ENCODE peak calls at places on chromosomes 4 and X, in seven cellular contexts. M is left lung; D is tibial artery; Z is foreskin keratinocyte; G is CD4-positive, alpha-beta T cell; S is AG10803; Y is nephron progenitor cell. C is an unnamed sample.

GRCh38 chr4:57291911-57292310 is 181.7 kb upstream of the IGFBP7 start:
- DNase-seq in S (no peak), Z (peak; percentile 17), M (no peak), Y (no peak), D (no peak), G (no peak), C (no peak)

GRCh38 chrX:17931855-17932254 is 70.8 kb upstream of the RAI2 start:
- DNase-seq in D (no peak), S (no peak), Y (no peak), G (no peak), M (no peak), Z (no peak), C (no peak)

GRCh38 chr4:81213671-81214070 is 1.4 kb downstream of the PRKG2 start:
- DNase-seq in D (no peak), Z (no peak), G (no peak), S (no peak), M (no peak), Y (no peak), C (no peak)

GRCh38 chr4:138114434-138114833 is 127.7 kb downstream of the SLC7A11 start:
- DNase-seq in M (no peak), S (no peak), G (no peak), Z (no peak), Y (no peak), D (no peak), C (no peak)

GRCh38 chrX:17374619-17375360 is at the start of gene NHS:
- DNase-seq in S (peak; percentile 78), Z (peak; percentile 81), M (peak; percentile 36), Y (peak; percentile 90), G (no peak), D (peak; percentile 87), C (peak; percentile 69)

GRCh38 chr4:140928880-140929279 is 172.7 kb upstream of the TBC1D9 start:
- DNase-seq in M (no peak), Y (no peak), Z (no peak), D (peak; percentile 84), G (no peak), S (peak; percentile 27), C (no peak)

GRCh38 chrX:50988649-50989048 is 78.1 kb downstream of the BMP15 start:
- DNase-seq in S (peak; percentile 22), M (no peak), G (no peak), D (no peak), Z (no peak), Y (peak; percentile 33), C (peak; percentile 26)

GRCh38 chr4:170047774-170048354 is 21.7 kb upstream of the MFAP3L start:
- DNase-seq in D (no peak), M (no peak), Y (peak; percentile 59), S (peak; percentile 71), Z (no peak), G (peak; percentile 54), C (peak; percentile 59)

GRCh38 chrX:3697220-3697684 is 16.2 kb downstream of the PRKX start:
- DNase-seq in M (no peak), D (no peak), Y (no peak), G (no peak), S (no peak), Z (no peak), C (no peak)

GRCh38 chrX:92232182-92232581 is 453.0 kb downstream of the PCDH11X start:
- DNase-seq in M (no peak), S (no peak), Y (no peak), G (no peak), D (no peak), Z (no peak), C (peak; percentile 2)

GRCh38 chrX:129823115-129823514 is 20.6 kb downstream of the ZDHHC9 start:
- DNase-seq in M (no peak), D (no peak), G (peak; percentile 38), S (peak; percentile 27), Y (peak; percentile 30), Z (no peak), C (peak; percentile 25)

GRCh38 chr4:27692098-27692679 is 831.5 kb downstream of the STIM2 start:
- DNase-seq in M (no peak), G (no peak), D (no peak), S (peak; percentile 3), Z (peak; percentile 25), Y (peak; percentile 5), C (no peak)

GRCh38 chrX:109270580-109271484 is 211.1 kb downstream of the GUCY2F start:
- DNase-seq in S (no peak), Y (no peak), Z (peak; percentile 94), G (no peak), M (no peak), D (no peak), C (no peak)

GRCh38 chrX:140572724-140573123 is 67.9 kb upstream of the SOX3 start:
- DNase-seq in Z (no peak), G (no peak), M (peak; percentile 37), D (no peak), Y (peak; percentile 58), S (peak; percentile 25), C (peak; percentile 54)

DNA sequence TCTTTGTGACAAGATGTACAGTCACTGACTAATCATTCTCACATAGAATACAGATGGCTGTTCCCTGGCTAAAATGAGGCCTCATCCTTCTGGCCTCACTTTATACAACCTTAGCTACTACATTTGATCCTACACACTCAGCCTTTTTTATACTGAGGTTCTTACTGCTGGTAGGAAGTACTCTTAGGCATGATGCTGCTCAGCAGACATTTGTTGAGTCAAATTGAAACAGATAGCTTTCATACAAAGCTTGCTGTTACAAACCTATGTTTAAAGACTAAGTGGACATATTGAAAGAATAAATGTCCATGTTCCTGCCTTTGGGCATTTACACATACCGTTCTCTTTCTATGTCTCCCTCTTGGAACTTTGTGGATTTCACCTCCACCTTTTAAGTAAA is 154.9 kb downstream of the NPFFR2 start:
- DNase-seq in Y (no peak), M (no peak), D (no peak), G (no peak), Z (no peak), S (no peak), C (no peak)
- TF ChIP-seq CTCF in Y (no peak), M (no peak), D (no peak), G (no peak), Z (no peak), S (no peak), C (no peak)

GRCh38 chrX:143669395-143669794 is 33.5 kb upstream of the SLITRK4 start:
- DNase-seq in M (no peak), S (no peak), D (no peak), Z (no peak), Y (no peak), G (no peak), C (no peak)
- TF ChIP-seq CTCF in M (no peak), S (no peak), D (no peak), Z (no peak), Y (peak; percentile 8), G (no peak), C (peak; percentile 41)

DNA sequence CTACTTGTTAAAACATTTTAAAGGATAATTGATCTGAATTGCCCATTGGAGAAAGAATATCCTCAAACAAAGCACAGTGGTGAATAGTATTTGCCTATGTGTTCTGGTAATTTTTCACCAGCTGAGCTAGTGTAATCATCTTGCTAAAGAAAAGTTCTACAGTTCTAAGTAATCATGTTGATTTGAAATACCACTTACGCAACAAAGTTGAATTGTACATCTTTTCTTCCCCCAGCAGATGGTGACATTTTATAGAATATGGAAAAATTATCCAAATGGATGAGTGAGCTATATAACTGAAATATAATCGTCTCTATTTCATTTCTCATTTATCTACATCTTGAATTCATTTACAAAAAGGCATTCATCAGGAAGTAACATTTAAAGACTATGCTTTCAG is 9.7 kb upstream of the ZNF674 start:
- DNase-seq in Z (no peak), G (no peak), S (peak; percentile 57), Y (no peak), D (no peak), M (no peak), C (no peak)
- TF ChIP-seq CTCF in Z (peak; percentile 59), G (peak; percentile 32), S (peak; percentile 51), Y (no peak), D (peak; percentile 39), M (no peak), C (peak; percentile 42)

GRCh38 chr4:36235306-36235705 is 9.0 kb downstream of the ARAP2 start:
- DNase-seq in S (no peak), Y (no peak), M (no peak), G (no peak), Z (peak; percentile 88), D (no peak), C (no peak)

GRCh38 chr4:36241771-36242170 is 2.5 kb downstream of the ARAP2 start:
- DNase-seq in D (no peak), Y (no peak), G (no peak), M (no peak), S (no peak), Z (no peak), C (no peak)

GRCh38 chr4:36237366-36238353 is 6.7 kb downstream of the ARAP2 start:
- DNase-seq in S (no peak), D (no peak), G (no peak), Y (no peak), M (no peak), Z (no peak), C (no peak)

GRCh38 chr4:36233567-36234266 is 10.6 kb downstream of the ARAP2 start:
- DNase-seq in G (no peak), Z (no peak), S (no peak), D (no peak), Y (no peak), M (no peak), C (no peak)

DNA sequence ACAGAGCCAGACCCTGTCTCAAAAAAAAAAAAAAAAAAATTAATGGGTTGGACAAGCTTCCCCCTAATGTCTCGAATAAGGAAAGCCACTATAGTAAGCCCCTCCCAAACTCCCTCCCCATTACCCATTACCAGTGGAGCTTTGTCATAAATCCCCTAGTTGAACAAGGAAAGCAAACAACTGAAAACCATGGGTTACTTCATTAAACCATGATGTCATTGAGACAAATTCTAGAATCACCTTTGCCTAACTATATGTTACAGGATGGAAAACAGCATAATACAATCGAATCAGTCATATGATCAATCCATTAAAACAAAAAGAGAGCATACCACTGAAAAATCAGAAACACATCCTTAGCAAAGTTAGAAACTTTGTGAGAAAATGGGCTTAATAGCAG is 8.2 kb downstream of the ARAP2 start:
- DNase-seq in S (no peak), Y (no peak), D (no peak), M (no peak), G (no peak), Z (no peak), C (no peak)
- TF ChIP-seq CTCF in S (no peak), Y (no peak), D (no peak), M (no peak), G (no peak), Z (no peak), C (no peak)

DNA sequence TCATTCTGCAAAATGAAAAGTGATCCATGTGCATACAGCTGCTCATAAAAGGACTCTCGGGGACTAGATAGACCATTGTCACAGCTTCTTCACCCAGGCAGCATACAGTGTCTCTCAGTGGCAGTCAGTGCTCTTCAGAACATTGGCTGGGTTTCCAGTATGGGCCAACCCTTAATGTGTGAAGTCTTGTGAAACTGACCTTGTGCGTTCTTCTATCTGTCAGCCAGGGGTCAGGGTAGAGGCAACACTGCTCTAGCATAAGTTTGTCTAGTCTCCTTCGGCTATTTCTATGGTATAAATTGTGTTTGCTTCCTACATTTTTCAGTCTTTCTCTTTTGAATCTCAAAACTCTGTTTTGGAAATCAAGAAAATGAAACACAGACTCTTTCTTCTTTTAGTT is 37.0 kb upstream of the SMIM31 start:
- DNase-seq in S (no peak), Y (no peak), G (no peak), D (no peak), Z (no peak), M (no peak), C (no peak)
- TF ChIP-seq CTCF in S (no peak), Y (no peak), G (no peak), D (no peak), Z (peak; percentile 23), M (no peak), C (peak; percentile 29)

C was measured in neural crest cell.